ENCODE peak calls at places on chromosomes 11 and 22, in six cellular contexts. L is fibroblast of mammary gland, Y is GM12878, F is neural progenitor cell, J is fibroblast of villous mesenchyme, Q is MM.1S. S is an unnamed sample.

GRCh38 chr11:1766719-1767398 is 3.1 kb upstream of the CTSD start:
- DNase-seq in L (no peak), Y (no peak), F (no peak), J (no peak), Q (no peak), S (no peak)

GRCh38 chr11:94148189-94148588 is 19.5 kb downstream of the PANX1 start:
- DNase-seq in L (no peak), Y (no peak), F (no peak), J (peak; percentile 62), Q (no peak), S (no peak)

GRCh38 chr22:16917144-16918003 is 90.6 kb downstream of the GAB4 start:
- DNase-seq in L (peak; percentile 59), Y (peak; percentile 12), F (peak; percentile 87), J (peak; percentile 15), Q (peak; percentile 74), S (peak; percentile 31)

GRCh38 chr11:67285541-67286498 is 3.3 kb upstream of the ANKRD13D start:
- DNase-seq in L (no peak), Y (no peak), F (no peak), J (no peak), Q (no peak), S (no peak)

GRCh38 chr11:72869845-72870244 is 55.6 kb downstream of the ATG16L2 start:
- DNase-seq in L (no peak), Y (no peak), F (no peak), J (no peak), Q (no peak), S (no peak)

GRCh38 chr11:69444381-69445130 is 36.9 kb upstream of the LINC01488 start:
- DNase-seq in L (peak; percentile 93), Y (no peak), F (peak; percentile 79), J (peak; percentile 95), Q (no peak), S (no peak)

GRCh38 chr11:124762624-124763155 is 600 bp upstream of the ESAM start:
- DNase-seq in L (no peak), Y (no peak), F (peak; percentile 67), J (no peak), Q (peak; percentile 27), S (no peak)

GRCh38 chr22:34841321-34841901 is 224.5 kb upstream of the ISX start:
- DNase-seq in L (no peak), Y (no peak), F (peak; percentile 71), J (no peak), Q (no peak), S (no peak)

GRCh38 chr11:13486926-13487660 is 8.7 kb downstream of the PTH start:
- DNase-seq in L (peak; percentile 9), Y (no peak), F (peak; percentile 73), J (no peak), Q (no peak), S (no peak)

GRCh38 chr11:38323961-38324761 is 1726.1 kb upstream of the RAG2 start:
- DNase-seq in L (no peak), Y (no peak), F (no peak), J (no peak), Q (peak; percentile 48), S (no peak)

GRCh38 chr11:83583953-83584352 is 297.8 kb upstream of the CCDC90B start:
- DNase-seq in L (peak; percentile 93), Y (peak; percentile 56), F (no peak), J (peak; percentile 3), Q (no peak), S (peak; percentile 68)

GRCh38 chr11:11552688-11553087 is 69.1 kb downstream of the GALNT18 start:
- DNase-seq in L (no peak), Y (no peak), F (no peak), J (no peak), Q (no peak), S (no peak)

GRCh38 chr11:62832346-62833234 is at the start of gene TEX54:
- DNase-seq in L (peak; percentile 47), Y (no peak), F (no peak), J (no peak), Q (no peak), S (no peak)

GRCh38 chr11:131691558-131692041 is 321.2 kb downstream of the NTM start:
- DNase-seq in L (peak; percentile 31), Y (no peak), F (peak; percentile 80), J (peak; percentile 3), Q (peak; percentile 63), S (no peak)
- TF ChIP-seq CTCF in L (peak; percentile 36), Y (no peak), F (peak; percentile 87), J (peak; percentile 51), Q (peak; percentile 57), S (peak; percentile 73)

GRCh38 chr22:50252081-50253045 is 1.3 kb upstream of the HDAC10 start:
- DNase-seq in L (peak; percentile 59), Y (no peak), F (peak; percentile 83), J (peak; percentile 62), Q (peak; percentile 53), S (no peak)
- H3K4me3 ChIP-seq in L (no peak overlapping the region), Y (no peak overlapping the region), F (no peak overlapping the region), J (no peak overlapping the region), Q (no peak overlapping the region), S (no peak overlapping the region)

GRCh38 chr22:38572065-38572464 is 2.1 kb upstream of the DMC1 start:
- DNase-seq in L (peak; percentile 67), Y (peak; percentile 12), F (peak; percentile 69), J (peak; percentile 64), Q (peak; percentile 71), S (no peak)
- TF ChIP-seq CTCF in L (peak; percentile 53), Y (peak; percentile 58), F (peak; percentile 71), J (peak; percentile 52), Q (peak; percentile 58), S (peak; percentile 34)

DNA sequence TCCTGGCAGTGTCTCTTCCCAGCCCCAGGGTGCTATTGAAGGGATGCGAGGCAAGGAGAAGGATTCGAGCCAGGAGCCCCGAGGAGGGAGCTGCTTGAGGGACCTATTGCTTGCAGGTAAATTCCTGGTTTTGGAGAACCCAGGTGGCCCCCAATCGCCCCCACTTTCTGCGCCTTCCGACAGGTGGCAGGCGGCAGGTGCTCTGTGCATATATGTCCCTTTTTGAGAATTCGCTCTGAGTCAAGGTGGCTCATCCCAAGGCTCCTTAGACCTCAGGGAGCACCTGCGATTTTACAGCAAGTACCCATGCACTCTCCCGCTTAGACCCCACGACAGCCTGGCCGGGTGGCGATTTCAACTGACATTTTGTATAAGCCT is 40.3 kb upstream of the SHISAL1 start:
- DNase-seq in L (no peak), Y (no peak), F (no peak), J (no peak), Q (no peak), S (no peak)
- H3K4me3 ChIP-seq in L (no peak overlapping the region), Y (no peak overlapping the region), F (no peak overlapping the region), J (no peak overlapping the region), Q (no peak overlapping the region), S (no peak overlapping the region)

GRCh38 chr11:27698872-27699241 is 1.4 kb downstream of the BDNF start:
- DNase-seq in L (peak; percentile 76), Y (peak; percentile 23), F (peak; percentile 95), J (peak; percentile 93), Q (peak; percentile 70), S (peak; percentile 25)
- TF ChIP-seq CTCF in L (peak; percentile 72), Y (peak; percentile 86), F (peak; percentile 92), J (peak; percentile 70), Q (peak; percentile 76), S (peak; percentile 84)

DNA sequence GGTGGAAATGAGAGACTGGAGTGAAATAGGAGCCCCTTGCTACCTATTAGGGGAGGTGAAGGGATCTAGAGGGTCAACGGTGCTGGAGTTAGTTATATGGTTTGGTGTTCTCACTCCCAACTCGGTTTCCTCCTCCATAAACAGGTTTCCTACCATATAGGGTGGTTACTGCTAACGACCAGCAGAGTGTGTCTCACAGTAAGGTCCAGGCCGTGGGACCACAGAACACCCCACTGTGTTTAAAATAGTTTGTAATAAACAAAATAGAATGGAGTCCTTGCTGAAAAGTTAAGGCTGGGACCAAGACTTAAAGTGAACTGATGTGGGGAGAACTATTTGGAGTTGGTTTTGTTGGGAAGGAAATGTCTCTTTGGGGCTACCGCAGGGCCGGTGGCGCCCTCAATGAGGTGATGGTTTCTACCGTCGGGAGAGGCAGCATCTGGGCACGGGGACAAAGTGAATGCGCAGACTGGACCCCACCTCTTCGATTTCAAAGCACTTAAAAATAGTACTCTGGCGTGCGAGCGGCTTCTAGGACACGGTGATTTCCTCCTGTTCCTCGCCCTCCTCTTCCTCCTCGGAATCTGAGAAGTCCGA is 4.5 kb downstream of the DBX1 start:
- DNase-seq in L (no peak), Y (no peak), F (peak; percentile 44), J (no peak), Q (no peak), S (no peak)
- H3K4me3 ChIP-seq in L (no peak overlapping the region), Y (no peak overlapping the region), F (peak overlapping the region; percentile 65), J (no peak overlapping the region), Q (no peak overlapping the region), S (no peak overlapping the region)